ENCODE peak calls at places on chromosomes 12 and 14, in eight cellular contexts. One of them, this sample, is unnamed.
A peak's percentile ranks its signal among the peaks of the same experiment; 100 is the strongest.

GRCh38 chr14:83706555-83706954 is 1823.4 kb upstream of the FLRT2 start:
- DNase-seq in Panc1: no peak
- DNase-seq in GM12878: no peak
- DNase-seq in sigmoid colon: no peak
- DNase-seq in stomach: no peak
- DNase-seq in transverse colon: no peak
- DNase-seq in GM23338: peak; percentile 93
- DNase-seq in HCT116: no peak
- DNase-seq in this sample: no peak

GRCh38 chr12:95202691-95203476 is 14.4 kb downstream of the FGD6 start:
- DNase-seq in GM23338: no peak
- DNase-seq in HCT116: no peak
- DNase-seq in sigmoid colon: no peak
- DNase-seq in stomach: no peak
- DNase-seq in Panc1: no peak
- DNase-seq in transverse colon: no peak
- DNase-seq in GM12878: no peak
- DNase-seq in this sample: no peak

GRCh38 chr14:69464829-69465228 is 19.7 kb upstream of the PLEKHD1 start:
- DNase-seq in GM12878: no peak
- DNase-seq in stomach: no peak
- DNase-seq in Panc1: no peak
- DNase-seq in GM23338: no peak
- DNase-seq in sigmoid colon: no peak
- DNase-seq in transverse colon: no peak
- DNase-seq in HCT116: no peak
- DNase-seq in this sample: no peak

GRCh38 chr12:42291680-42292079 is 34.2 kb downstream of the ZCRB1 start:
- DNase-seq in sigmoid colon: no peak
- DNase-seq in HCT116: no peak
- DNase-seq in transverse colon: no peak
- DNase-seq in Panc1: no peak
- DNase-seq in GM23338: no peak
- DNase-seq in stomach: no peak
- DNase-seq in GM12878: no peak
- DNase-seq in this sample: no peak

GRCh38 chr14:101357038-101357437 is 204.3 kb upstream of the DIO3 start:
- DNase-seq in HCT116: no peak
- DNase-seq in sigmoid colon: peak; percentile 56
- DNase-seq in GM12878: no peak
- DNase-seq in stomach: no peak
- DNase-seq in transverse colon: no peak
- DNase-seq in GM23338: no peak
- DNase-seq in Panc1: no peak
- DNase-seq in this sample: peak; percentile 66

GRCh38 chr14:66495214-66496098 is 9.3 kb downstream of the CCDC196 start:
- DNase-seq in Panc1: no peak
- DNase-seq in GM12878: peak; percentile 45
- DNase-seq in GM23338: peak; percentile 69
- DNase-seq in sigmoid colon: peak; percentile 67
- DNase-seq in stomach: peak; percentile 44
- DNase-seq in HCT116: peak; percentile 39
- DNase-seq in transverse colon: peak; percentile 33
- DNase-seq in this sample: no peak

GRCh38 chr12:71536939-71537622 is 97.5 kb downstream of the LGR5 start:
- DNase-seq in GM23338: no peak
- DNase-seq in sigmoid colon: no peak
- DNase-seq in HCT116: no peak
- DNase-seq in transverse colon: no peak
- DNase-seq in stomach: no peak
- DNase-seq in GM12878: no peak
- DNase-seq in Panc1: no peak
- DNase-seq in this sample: no peak

GRCh38 chr14:72270341-72270740 is 338.1 kb downstream of the RGS6 start:
- DNase-seq in HCT116: no peak
- DNase-seq in GM12878: no peak
- DNase-seq in transverse colon: no peak
- DNase-seq in sigmoid colon: no peak
- DNase-seq in Panc1: no peak
- DNase-seq in stomach: no peak
- DNase-seq in GM23338: no peak
- DNase-seq in this sample: no peak

GRCh38 chr14:43687866-43688265 is 819.2 kb downstream of the FSCB start:
- DNase-seq in GM12878: no peak
- DNase-seq in stomach: no peak
- DNase-seq in GM23338: no peak
- DNase-seq in sigmoid colon: no peak
- DNase-seq in HCT116: no peak
- DNase-seq in Panc1: no peak
- DNase-seq in transverse colon: no peak
- DNase-seq in this sample: no peak

DNA sequence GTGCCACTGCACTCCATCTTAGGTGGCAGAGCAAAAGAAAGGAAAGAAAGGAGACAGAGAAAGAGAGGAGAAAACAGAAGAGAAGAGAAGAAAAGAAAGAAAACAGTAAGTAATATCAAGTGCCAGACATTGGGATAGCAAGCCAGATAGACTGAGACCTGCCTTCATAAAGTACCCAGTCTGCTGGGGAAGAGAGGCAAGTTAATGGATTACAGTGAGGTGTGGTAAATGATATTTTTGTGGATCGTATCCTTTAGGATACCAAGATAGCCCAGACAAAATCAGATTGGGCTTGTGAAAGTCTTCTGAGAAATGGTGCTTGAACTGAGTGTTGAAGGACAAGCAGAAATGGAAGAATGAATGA is 1.5 kb upstream of the SPTSSA start:
- DNase-seq in Panc1: no peak
- DNase-seq in stomach: no peak
- DNase-seq in sigmoid colon: no peak
- DNase-seq in HCT116: no peak
- DNase-seq in GM12878: no peak
- DNase-seq in GM23338: no peak
- DNase-seq in transverse colon: no peak
- DNase-seq in this sample: no peak
- H3K4me1 ChIP-seq in Panc1: peaks cover 11% of the 10 kb centered on the region
- H3K4me1 ChIP-seq in stomach: peaks cover 31% of the 10 kb centered on the region
- H3K4me1 ChIP-seq in sigmoid colon: no peaks in the 10 kb centered on the region
- H3K4me1 ChIP-seq in HCT116: peaks cover 5% of the 10 kb centered on the region
- H3K4me1 ChIP-seq in GM12878: no peaks in the 10 kb centered on the region
- H3K4me1 ChIP-seq in GM23338: peaks cover 13% of the 10 kb centered on the region
- H3K4me1 ChIP-seq in transverse colon: peaks cover 13% of the 10 kb centered on the region
- H3K4me1 ChIP-seq in this sample: peaks cover 39% of the 10 kb centered on the region

DNA sequence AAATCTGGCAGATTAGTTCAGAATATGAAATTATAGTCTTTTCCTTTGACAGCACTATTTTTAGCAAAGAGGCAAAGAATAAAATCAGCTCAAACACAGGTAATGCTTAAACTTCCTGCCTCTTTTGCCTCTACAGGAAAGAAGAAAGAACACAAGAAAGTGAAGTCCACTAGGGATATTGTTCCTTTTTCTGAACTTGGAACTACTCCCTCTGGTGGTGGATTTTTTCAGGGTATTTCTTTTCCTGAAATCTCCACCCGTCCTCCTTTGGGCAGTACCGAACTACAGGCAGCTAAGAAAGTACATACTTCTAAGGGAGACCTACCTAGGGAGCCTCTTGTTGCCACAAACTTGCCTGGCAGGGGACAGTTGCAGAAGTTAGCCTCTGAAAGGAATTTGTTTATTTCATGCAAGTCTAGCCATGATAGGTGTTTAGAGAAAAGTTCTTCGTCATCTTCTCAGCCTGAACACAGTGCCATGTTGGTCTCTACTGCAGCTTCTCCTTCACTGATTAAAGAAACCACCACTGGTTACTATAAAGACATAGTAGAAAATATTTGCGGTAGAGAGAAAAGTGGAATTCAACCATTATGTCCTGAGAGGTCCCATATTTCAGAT is 17.4 kb downstream of the TMPO start:
- DNase-seq in GM12878: no peak
- DNase-seq in sigmoid colon: no peak
- DNase-seq in Panc1: no peak
- DNase-seq in stomach: no peak
- DNase-seq in GM23338: peak; percentile 85
- DNase-seq in HCT116: peak; percentile 60
- DNase-seq in transverse colon: no peak
- DNase-seq in this sample: no peak
- H3K36me3 ChIP-seq in GM12878: peaks cover 15% of the 10 kb centered on the region
- H3K36me3 ChIP-seq in sigmoid colon: no peaks in the 10 kb centered on the region
- H3K36me3 ChIP-seq in Panc1: peaks cover 52% of the 10 kb centered on the region
- H3K36me3 ChIP-seq in stomach: peaks cover 83% of the 10 kb centered on the region
- H3K36me3 ChIP-seq in GM23338: peaks cover 65% of the 10 kb centered on the region
- H3K36me3 ChIP-seq in HCT116: peaks cover 73% of the 10 kb centered on the region
- H3K36me3 ChIP-seq in transverse colon: peaks cover 57% of the 10 kb centered on the region
- H3K36me3 ChIP-seq in this sample: peaks cover 16% of the 10 kb centered on the region

GRCh38 chr14:99057684-99058083 is 214.3 kb downstream of the BCL11B start:
- DNase-seq in GM23338: no peak
- DNase-seq in GM12878: no peak
- DNase-seq in transverse colon: no peak
- DNase-seq in HCT116: no peak
- DNase-seq in sigmoid colon: no peak
- DNase-seq in Panc1: no peak
- DNase-seq in stomach: no peak
- DNase-seq in this sample: no peak
- TF ChIP-seq POLR2AphosphoS5 in GM23338: no peak
- TF ChIP-seq POLR2AphosphoS5 in GM12878: no peak
- TF ChIP-seq POLR2AphosphoS5 in transverse colon: no peak
- TF ChIP-seq POLR2AphosphoS5 in HCT116: no peak
- TF ChIP-seq POLR2AphosphoS5 in sigmoid colon: no peak
- TF ChIP-seq POLR2AphosphoS5 in Panc1: no peak
- TF ChIP-seq POLR2AphosphoS5 in stomach: no peak
- TF ChIP-seq POLR2AphosphoS5 in this sample: no peak

GRCh38 chr12:15444523-15444922 is 122.2 kb downstream of the PTPRO start:
- DNase-seq in GM23338: no peak
- DNase-seq in sigmoid colon: no peak
- DNase-seq in HCT116: no peak
- DNase-seq in transverse colon: no peak
- DNase-seq in Panc1: no peak
- DNase-seq in stomach: no peak
- DNase-seq in GM12878: no peak
- DNase-seq in this sample: no peak

GRCh38 chr12:15443611-15444010 is 121.3 kb downstream of the PTPRO start:
- DNase-seq in GM23338: no peak
- DNase-seq in sigmoid colon: no peak
- DNase-seq in HCT116: no peak
- DNase-seq in GM12878: no peak
- DNase-seq in Panc1: no peak
- DNase-seq in transverse colon: no peak
- DNase-seq in stomach: no peak
- DNase-seq in this sample: no peak

GRCh38 chr12:15443050-15443449 is 120.7 kb downstream of the PTPRO start:
- DNase-seq in sigmoid colon: no peak
- DNase-seq in GM23338: no peak
- DNase-seq in transverse colon: no peak
- DNase-seq in stomach: no peak
- DNase-seq in Panc1: no peak
- DNase-seq in HCT116: no peak
- DNase-seq in GM12878: no peak
- DNase-seq in this sample: no peak

GRCh38 chr12:15446798-15447197 is 124.5 kb downstream of the PTPRO start:
- DNase-seq in HCT116: no peak
- DNase-seq in Panc1: peak; percentile 24
- DNase-seq in transverse colon: no peak
- DNase-seq in stomach: no peak
- DNase-seq in sigmoid colon: no peak
- DNase-seq in GM23338: no peak
- DNase-seq in GM12878: no peak
- DNase-seq in this sample: no peak
- H3K4me1 ChIP-seq in HCT116: no peaks in the 10 kb centered on the region
- H3K4me1 ChIP-seq in Panc1: no peaks in the 10 kb centered on the region
- H3K4me1 ChIP-seq in transverse colon: no peaks in the 10 kb centered on the region
- H3K4me1 ChIP-seq in stomach: no peaks in the 10 kb centered on the region
- H3K4me1 ChIP-seq in sigmoid colon: no peaks in the 10 kb centered on the region
- H3K4me1 ChIP-seq in GM23338: no peaks in the 10 kb centered on the region
- H3K4me1 ChIP-seq in GM12878: no peaks in the 10 kb centered on the region
- H3K4me1 ChIP-seq in this sample: no peaks in the 10 kb centered on the region

GRCh38 chr12:47852096-47852571 is 32.4 kb upstream of the HDAC7 start:
- DNase-seq in HCT116: no peak
- DNase-seq in sigmoid colon: no peak
- DNase-seq in GM23338: no peak
- DNase-seq in transverse colon: no peak
- DNase-seq in GM12878: no peak
- DNase-seq in stomach: no peak
- DNase-seq in Panc1: no peak
- DNase-seq in this sample: no peak

GRCh38 chr12:47855502-47855901 is 35.8 kb upstream of the HDAC7 start:
- DNase-seq in Panc1: no peak
- DNase-seq in GM23338: peak; percentile 35
- DNase-seq in GM12878: no peak
- DNase-seq in stomach: no peak
- DNase-seq in HCT116: no peak
- DNase-seq in sigmoid colon: no peak
- DNase-seq in transverse colon: no peak
- DNase-seq in this sample: no peak

GRCh38 chr12:47856721-47857575 is 37.2 kb upstream of the HDAC7 start:
- DNase-seq in transverse colon: no peak
- DNase-seq in GM23338: no peak
- DNase-seq in GM12878: no peak
- DNase-seq in HCT116: no peak
- DNase-seq in stomach: no peak
- DNase-seq in Panc1: no peak
- DNase-seq in sigmoid colon: peak; percentile 51
- DNase-seq in this sample: no peak

GRCh38 chr12:47856094-47856493 is 36.4 kb upstream of the HDAC7 start:
- DNase-seq in GM12878: no peak
- DNase-seq in HCT116: no peak
- DNase-seq in GM23338: no peak
- DNase-seq in transverse colon: no peak
- DNase-seq in sigmoid colon: no peak
- DNase-seq in stomach: no peak
- DNase-seq in Panc1: no peak
- DNase-seq in this sample: no peak

DNA sequence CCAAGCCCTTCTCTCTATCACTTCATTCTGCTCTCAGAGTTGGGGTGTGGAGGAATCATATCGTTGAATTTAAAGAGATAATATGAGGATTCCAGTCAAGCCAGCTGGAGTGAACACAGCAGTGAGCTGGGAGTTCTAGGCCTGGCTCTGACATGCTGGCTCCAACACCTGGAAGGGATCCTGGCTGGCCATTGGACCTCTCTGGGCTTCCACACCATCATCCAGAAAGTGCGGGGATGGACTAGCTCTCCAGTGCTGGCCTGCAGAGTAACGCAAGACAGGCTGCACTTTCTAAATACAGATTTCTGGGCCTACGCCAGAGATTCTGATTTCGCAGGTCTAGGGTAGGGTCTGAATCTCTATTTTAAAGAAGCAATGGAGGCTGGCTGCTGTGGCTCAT is 34.8 kb upstream of the HDAC7 start:
- DNase-seq in transverse colon: no peak
- DNase-seq in GM12878: no peak
- DNase-seq in Panc1: no peak
- DNase-seq in GM23338: no peak
- DNase-seq in stomach: no peak
- DNase-seq in sigmoid colon: peak; percentile 64
- DNase-seq in HCT116: no peak
- DNase-seq in this sample: no peak
- H3K36me3 ChIP-seq in transverse colon: peaks cover 19% of the 10 kb centered on the region
- H3K36me3 ChIP-seq in GM12878: no peaks in the 10 kb centered on the region
- H3K36me3 ChIP-seq in Panc1: no peaks in the 10 kb centered on the region
- H3K36me3 ChIP-seq in GM23338: no peaks in the 10 kb centered on the region
- H3K36me3 ChIP-seq in stomach: peaks cover 51% of the 10 kb centered on the region
- H3K36me3 ChIP-seq in sigmoid colon: no peaks in the 10 kb centered on the region
- H3K36me3 ChIP-seq in HCT116: no peaks in the 10 kb centered on the region
- H3K36me3 ChIP-seq in this sample: no peaks in the 10 kb centered on the region

This sample was measured in esophagus muscularis mucosa.